ENCODE peak calls at places on chromosomes 5 and 9, in four cellular contexts. One of them, this sample, is unnamed.

GRCh38 chr9:94847486-94847885 is 121.0 kb downstream of the AOPEP start:
- DNase-seq in WTC11: no peak
- DNase-seq in HepG2: no peak
- DNase-seq in K562: no peak
- DNase-seq in this sample: no peak

GRCh38 chr5:96963267-96963666 is 27.4 kb downstream of the LNPEP start:
- DNase-seq in WTC11: no peak
- DNase-seq in HepG2: no peak
- DNase-seq in K562: peak
- DNase-seq in this sample: no peak

GRCh38 chr9:114233806-114234205 is 78.5 kb downstream of the COL27A1 start:
- DNase-seq in WTC11: no peak
- DNase-seq in HepG2: no peak
- DNase-seq in K562: no peak
- DNase-seq in this sample: no peak

GRCh38 chr5:8386889-8387288 is 517.9 kb downstream of the MTRR start:
- DNase-seq in WTC11: no peak
- DNase-seq in HepG2: no peak
- DNase-seq in K562: no peak
- DNase-seq in this sample: no peak

GRCh38 chr5:101244621-101245020 is 341.5 kb upstream of the ST8SIA4 start:
- DNase-seq in WTC11: no peak
- DNase-seq in HepG2: no peak
- DNase-seq in K562: no peak
- DNase-seq in this sample: no peak

GRCh38 chr9:5510360-5510931 is at the start of gene PDCD1LG2:
- DNase-seq in WTC11: no peak
- DNase-seq in HepG2: no peak
- DNase-seq in K562: no peak
- DNase-seq in this sample: no peak

GRCh38 chr5:174553556-174553955 is 170.8 kb upstream of the MSX2 start:
- DNase-seq in WTC11: no peak
- DNase-seq in HepG2: no peak
- DNase-seq in K562: no peak
- DNase-seq in this sample: no peak

GRCh38 chr9:23587433-23587832 is 238.6 kb downstream of the ELAVL2 start:
- DNase-seq in WTC11: no peak
- DNase-seq in HepG2: no peak
- DNase-seq in K562: no peak
- DNase-seq in this sample: no peak

GRCh38 chr5:7794301-7794700 is 56.6 kb downstream of the CFAP90 start:
- DNase-seq in WTC11: no peak
- DNase-seq in HepG2: no peak
- DNase-seq in K562: no peak
- DNase-seq in this sample: no peak

GRCh38 chr5:108345541-108346171 is 36.2 kb downstream of the FBXL17 start:
- DNase-seq in WTC11: no peak
- DNase-seq in HepG2: peak
- DNase-seq in K562: no peak
- DNase-seq in this sample: no peak

GRCh38 chr9:72383978-72384709 is 19.1 kb upstream of the ZFAND5 start:
- DNase-seq in WTC11: no peak
- DNase-seq in HepG2: no peak
- DNase-seq in K562: no peak
- DNase-seq in this sample: no peak

GRCh38 chr9:113533335-113534225 is 70.1 kb downstream of the RGS3 start:
- DNase-seq in WTC11: no peak
- DNase-seq in HepG2: no peak
- DNase-seq in K562: no peak
- DNase-seq in this sample: no peak

GRCh38 chr5:141338538-141339306 is at the start of gene PCDHGA2:
- DNase-seq in WTC11: peak
- DNase-seq in HepG2: peak
- DNase-seq in K562: peak
- DNase-seq in this sample: no peak

GRCh38 chr9:121840838-121841760 is 189.7 kb downstream of the DAB2IP start:
- DNase-seq in WTC11: no peak
- DNase-seq in HepG2: no peak
- DNase-seq in K562: no peak
- DNase-seq in this sample: no peak

GRCh38 chr5:157359350-157359910 is 93.5 kb downstream of the CYFIP2 start:
- DNase-seq in WTC11: no peak
- DNase-seq in HepG2: no peak
- DNase-seq in K562: no peak
- DNase-seq in this sample: no peak

GRCh38 chr5:140262221-140262620 is 40.7 kb downstream of the PFDN1 start:
- DNase-seq in WTC11: no peak
- DNase-seq in HepG2: no peak
- DNase-seq in K562: no peak
- DNase-seq in this sample: no peak

GRCh38 chr5:122053181-122054109 is 24.6 kb downstream of the LOX start:
- DNase-seq in WTC11: no peak
- DNase-seq in HepG2: no peak
- DNase-seq in K562: no peak
- DNase-seq in this sample: no peak

GRCh38 chr9:95516221-95516735 is 493 bp downstream of the PTCH1 start:
- DNase-seq in WTC11: peak
- DNase-seq in HepG2: no peak
- DNase-seq in K562: peak
- DNase-seq in this sample: no peak

GRCh38 chr9:116175616-116176015 is 22.0 kb downstream of the PAPPA start:
- DNase-seq in WTC11: no peak
- DNase-seq in HepG2: no peak
- DNase-seq in K562: no peak
- DNase-seq in this sample: no peak

GRCh38 chr5:140172473-140172872 is 2.5 kb upstream of the CYSTM1 start:
- DNase-seq in WTC11: no peak
- DNase-seq in HepG2: peak
- DNase-seq in K562: no peak
- DNase-seq in this sample: no peak

GRCh38 chr9:33447404-33448158 is at the start of gene AQP3:
- DNase-seq in WTC11: peak
- DNase-seq in HepG2: peak
- DNase-seq in K562: peak
- DNase-seq in this sample: no peak

GRCh38 chr5:104189031-104189430 is 626.4 kb upstream of the NUDT12 start:
- DNase-seq in WTC11: no peak
- DNase-seq in HepG2: no peak
- DNase-seq in K562: no peak
- DNase-seq in this sample: no peak

GRCh38 chr9:115952667-115953316 is 200.8 kb upstream of the PAPPA start:
- DNase-seq in WTC11: no peak
- DNase-seq in HepG2: peak
- DNase-seq in K562: no peak
- DNase-seq in this sample: no peak

GRCh38 chr9:78788101-78788500 is 491.2 kb downstream of the PSAT1 start:
- DNase-seq in WTC11: no peak
- DNase-seq in HepG2: no peak
- DNase-seq in K562: no peak
- DNase-seq in this sample: no peak

GRCh38 chr9:135338546-135338945 is 141.0 kb upstream of the PPP1R26 start:
- DNase-seq in WTC11: peak
- DNase-seq in HepG2: no peak
- DNase-seq in K562: no peak
- DNase-seq in this sample: no peak

GRCh38 chr5:112146323-112146848 is 272.7 kb downstream of the EPB41L4A start:
- DNase-seq in WTC11: no peak
- DNase-seq in HepG2: no peak
- DNase-seq in K562: no peak
- DNase-seq in this sample: no peak

GRCh38 chr5:6480133-6481051 is 31.7 kb downstream of the UBE2QL1 start:
- DNase-seq in WTC11: peak
- DNase-seq in HepG2: no peak
- DNase-seq in K562: peak
- DNase-seq in this sample: no peak

GRCh38 chr5:130536726-130537125 is 628.3 kb downstream of the HINT1 start:
- DNase-seq in WTC11: no peak
- DNase-seq in HepG2: no peak
- DNase-seq in K562: no peak
- DNase-seq in this sample: no peak

GRCh38 chr9:105678163-105678562 is 15.9 kb downstream of the TAL2 start:
- DNase-seq in WTC11: no peak
- DNase-seq in HepG2: no peak
- DNase-seq in K562: no peak
- DNase-seq in this sample: no peak

GRCh38 chr5:1185652-1186350 is 15.6 kb upstream of the SLC6A19 start:
- DNase-seq in WTC11: no peak
- DNase-seq in HepG2: peak
- DNase-seq in K562: peak
- DNase-seq in this sample: no peak

GRCh38 chr5:133389066-133389590 is 223.2 kb downstream of the FSTL4 start:
- DNase-seq in WTC11: no peak
- DNase-seq in HepG2: no peak
- DNase-seq in K562: no peak
- DNase-seq in this sample: no peak

GRCh38 chr5:58460727-58461286 is 921 bp upstream of the PLK2 start:
- DNase-seq in WTC11: peak
- DNase-seq in HepG2: peak
- DNase-seq in K562: peak
- DNase-seq in this sample: peak

GRCh38 chr5:39716532-39716971 is 291.8 kb upstream of the DAB2 start:
- DNase-seq in WTC11: peak
- DNase-seq in HepG2: peak
- DNase-seq in K562: peak
- DNase-seq in this sample: peak

GRCh38 chr9:73845954-73846690 is 651.0 kb upstream of the RORB start:
- DNase-seq in WTC11: no peak
- DNase-seq in HepG2: no peak
- DNase-seq in K562: no peak
- DNase-seq in this sample: no peak

GRCh38 chr9:137583957-137584356 is 5.2 kb upstream of the DPH7 start:
- DNase-seq in WTC11: no peak
- DNase-seq in HepG2: no peak
- DNase-seq in K562: no peak
- DNase-seq in this sample: no peak

GRCh38 chr9:72140582-72140981 is 8.7 kb upstream of the GDA start:
- DNase-seq in WTC11: no peak
- DNase-seq in HepG2: no peak
- DNase-seq in K562: no peak
- DNase-seq in this sample: no peak

GRCh38 chr5:160398806-160399205 is 1.0 kb downstream of the FAM200C start:
- DNase-seq in WTC11: no peak
- DNase-seq in HepG2: no peak
- DNase-seq in K562: no peak
- DNase-seq in this sample: no peak

GRCh38 chr9:33202552-33203300 is 35.6 kb upstream of the B4GALT1 start:
- DNase-seq in WTC11: no peak
- DNase-seq in HepG2: no peak
- DNase-seq in K562: no peak
- DNase-seq in this sample: no peak

GRCh38 chr5:66933066-66933465 is 263.5 kb downstream of the CD180 start:
- DNase-seq in WTC11: no peak
- DNase-seq in HepG2: no peak
- DNase-seq in K562: no peak
- DNase-seq in this sample: no peak
- TF ChIP-seq JUN in WTC11: no peak
- TF ChIP-seq JUN in HepG2: no peak
- TF ChIP-seq JUN in K562: no peak
- TF ChIP-seq JUN in this sample: no peak

DNA sequence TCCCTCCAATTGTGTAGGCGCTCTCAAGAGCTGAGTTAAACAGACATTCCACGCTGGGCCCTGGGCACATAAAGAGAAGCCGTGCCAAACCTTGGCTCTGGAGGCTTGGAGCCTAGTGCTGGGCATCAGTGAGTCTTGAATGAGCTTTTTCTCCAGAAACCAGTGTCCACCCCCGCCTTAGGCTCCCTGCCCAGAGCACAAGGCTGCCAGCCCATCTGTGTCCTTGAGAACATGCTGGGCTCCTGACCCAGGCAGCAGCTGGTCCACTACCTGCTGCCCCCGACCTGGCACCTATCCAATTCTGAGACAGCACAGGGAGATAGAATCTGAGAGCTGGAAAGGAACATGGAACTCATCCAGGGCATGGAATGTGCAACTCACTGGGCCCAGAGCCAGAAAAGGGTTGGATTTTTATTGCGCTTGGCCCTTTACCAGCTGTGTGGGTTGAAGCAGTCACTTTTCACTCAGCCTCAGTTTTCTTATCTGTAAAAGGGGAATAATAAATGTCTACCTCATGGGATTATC is 92.4 kb upstream of the CPLX2 start:
- DNase-seq in WTC11: no peak
- DNase-seq in HepG2: peak
- DNase-seq in K562: no peak
- DNase-seq in this sample: no peak
- TF ChIP-seq SP1 in WTC11: no peak
- TF ChIP-seq SP1 in HepG2: no peak
- TF ChIP-seq SP1 in K562: no peak
- TF ChIP-seq SP1 in this sample: no peak

GRCh38 chr5:80805038-80805437 is 150.3 kb upstream of the DHFR start:
- DNase-seq in WTC11: no peak
- DNase-seq in HepG2: no peak
- DNase-seq in K562: no peak
- DNase-seq in this sample: no peak

GRCh38 chr5:80810425-80810824 is 149.7 kb upstream of the RASGRF2 start:
- DNase-seq in WTC11: no peak
- DNase-seq in HepG2: no peak
- DNase-seq in K562: no peak
- DNase-seq in this sample: no peak

GRCh38 chr5:80809451-80809850 is 150.7 kb upstream of the RASGRF2 start:
- DNase-seq in WTC11: no peak
- DNase-seq in HepG2: no peak
- DNase-seq in K562: no peak
- DNase-seq in this sample: no peak

GRCh38 chr5:80804332-80804731 is 149.5 kb upstream of the DHFR start:
- DNase-seq in WTC11: no peak
- DNase-seq in HepG2: peak
- DNase-seq in K562: no peak
- DNase-seq in this sample: no peak

GRCh38 chr5:80806929-80807328 is 152.1 kb upstream of the DHFR start:
- DNase-seq in WTC11: no peak
- DNase-seq in HepG2: no peak
- DNase-seq in K562: no peak
- DNase-seq in this sample: no peak
- TF ChIP-seq JUN in WTC11: no peak
- TF ChIP-seq JUN in HepG2: no peak
- TF ChIP-seq JUN in K562: no peak
- TF ChIP-seq JUN in this sample: no peak

GRCh38 chr5:67972027-67972822 is 243.3 kb upstream of the PIK3R1 start:
- DNase-seq in WTC11: no peak
- DNase-seq in HepG2: no peak
- DNase-seq in K562: no peak
- DNase-seq in this sample: no peak
- TF ChIP-seq SP1 in WTC11: no peak
- TF ChIP-seq SP1 in HepG2: no peak
- TF ChIP-seq SP1 in K562: no peak
- TF ChIP-seq SP1 in this sample: no peak

GRCh38 chr9:124769451-124770358 is 1.4 kb downstream of the NR6A1 start:
- DNase-seq in WTC11: peak
- DNase-seq in HepG2: peak
- DNase-seq in K562: peak
- DNase-seq in this sample: no peak
- TF ChIP-seq JUN in WTC11: no peak
- TF ChIP-seq JUN in HepG2: no peak
- TF ChIP-seq JUN in K562: no peak
- TF ChIP-seq JUN in this sample: no peak

This sample was measured in H1.